ENCODE peak calls at places on chromosomes 7 and 10, in eight cellular contexts. F is H1, U is cardiac muscle cell, B is mesenchymal stem cell, D is suprapubic skin, J is ovary, O is Karpas-422, E is fibroblast of lung. G is an unnamed sample. For H3K27me3 and H3K9me3, the result is how much of the 10 kb centered on the place peaks cover.

GRCh38 chr7:129482781-129483180 is 19.6 kb upstream of the SMKR1 start:
- DNase-seq in F (no peak), U (no peak), B (no peak), D (no peak), J (no peak), O (no peak), E (no peak), G (no peak)

GRCh38 chr10:26486985-26487850 is 49.1 kb downstream of the APBB1IP start:
- DNase-seq in F (no peak), U (peak), B (peak), D (no peak), J (no peak), O (no peak), E (peak), G (peak)

GRCh38 chr7:26686448-26686981 is 177.9 kb downstream of the SKAP2 start:
- DNase-seq in F (no peak), U (peak), B (peak), D (peak), J (peak), O (peak), E (peak), G (peak)

GRCh38 chr10:22611425-22612111 is 102.8 kb downstream of the PIP4K2A start:
- DNase-seq in F (no peak), U (no peak), B (no peak), D (no peak), J (no peak), O (no peak), E (no peak), G (no peak)

GRCh38 chr10:47139121-47139520 is 160.9 kb upstream of the GDF10 start:
- DNase-seq in F (no peak), U (no peak), B (no peak), D (no peak), J (no peak), O (no peak), E (no peak), G (no peak)

GRCh38 chr10:121324678-121325213 is 273.5 kb downstream of the FGFR2 start:
- DNase-seq in F (no peak), U (no peak), B (no peak), D (no peak), J (no peak), O (no peak), E (no peak), G (no peak)

GRCh38 chr10:80471009-80471408 is 16.9 kb downstream of the TSPAN14 start:
- DNase-seq in F (no peak), U (no peak), B (no peak), D (no peak), J (no peak), O (no peak), E (no peak), G (no peak)

GRCh38 chr7:41921453-41921912 is 218.6 kb upstream of the INHBA start:
- DNase-seq in F (no peak), U (peak), B (peak), D (no peak), J (no peak), O (no peak), E (peak), G (no peak)

GRCh38 chr7:77327067-77327931 is 88.8 kb downstream of the GSAP start:
- DNase-seq in F (no peak), U (peak), B (peak), D (peak), J (no peak), O (no peak), E (peak), G (no peak)

GRCh38 chr7:37671871-37672270 is 11.7 kb upstream of the GPR141 start:
- DNase-seq in F (no peak), U (no peak), B (no peak), D (no peak), J (no peak), O (no peak), E (no peak), G (no peak)

GRCh38 chr10:29699621-29700020 is 64.8 kb upstream of the SVIL start:
- DNase-seq in F (no peak), U (no peak), B (no peak), D (no peak), J (no peak), O (no peak), E (no peak), G (no peak)

GRCh38 chr10:58328233-58328632 is 6.6 kb upstream of the UBE2D1 start:
- DNase-seq in F (no peak), U (no peak), B (no peak), D (no peak), J (no peak), O (no peak), E (no peak), G (no peak)

GRCh38 chr7:137146996-137147720 is 196.4 kb downstream of the PTN start:
- DNase-seq in F (no peak), U (no peak), B (no peak), D (no peak), J (no peak), O (no peak), E (peak), G (no peak)

GRCh38 chr10:110147961-110148360 is 59.4 kb upstream of the MXI1 start:
- DNase-seq in F (no peak), U (no peak), B (no peak), D (no peak), J (no peak), O (no peak), E (peak), G (no peak)

GRCh38 chr10:78516741-78517140 is 483.1 kb downstream of the RPS24 start:
- DNase-seq in F (peak), U (no peak), B (no peak), D (no peak), J (no peak), O (no peak), E (no peak), G (no peak)

GRCh38 chr7:92343719-92344118 is 97.9 kb downstream of the ANKIB1 start:
- DNase-seq in F (no peak), U (peak), B (no peak), D (no peak), J (no peak), O (no peak), E (no peak), G (no peak)

GRCh38 chr7:101077303-101078086 is 7.8 kb upstream of the TRIM56 start:
- DNase-seq in F (peak), U (peak), B (peak), D (peak), J (peak), O (peak), E (peak), G (peak)

GRCh38 chr10:100480002-100480401 is 17.2 kb downstream of the WNT8B start:
- DNase-seq in F (no peak), U (no peak), B (no peak), D (no peak), J (no peak), O (no peak), E (no peak), G (no peak)

GRCh38 chr7:140594131-140594691 is 46.4 kb downstream of the DENND2A start:
- DNase-seq in F (no peak), U (no peak), B (no peak), D (no peak), J (no peak), O (no peak), E (no peak), G (no peak)

GRCh38 chr7:151174246-151175046 is 7.0 kb upstream of the GBX1 start:
- DNase-seq in F (peak), U (peak), B (peak), D (no peak), J (no peak), O (no peak), E (no peak), G (no peak)

GRCh38 chr10:60537697-60538096 is 148.0 kb upstream of the ANK3 start:
- DNase-seq in F (no peak), U (no peak), B (no peak), D (no peak), J (no peak), O (no peak), E (peak), G (no peak)

GRCh38 chr7:139745330-139746143 is 32.3 kb downstream of the HIPK2 start:
- DNase-seq in F (no peak), U (no peak), B (peak), D (no peak), J (no peak), O (no peak), E (no peak), G (no peak)

GRCh38 chr7:26331789-26332188 is 40.1 kb downstream of the SNX10 start:
- DNase-seq in F (no peak), U (no peak), B (no peak), D (no peak), J (no peak), O (no peak), E (no peak), G (no peak)

GRCh38 chr10:12358863-12359647 is 9.7 kb downstream of the CAMK1D start:
- DNase-seq in F (no peak), U (no peak), B (no peak), D (no peak), J (no peak), O (no peak), E (no peak), G (no peak)

GRCh38 chr10:35216303-35216905 is 89.8 kb downstream of the CREM start:
- DNase-seq in F (no peak), U (peak), B (peak), D (no peak), J (no peak), O (no peak), E (peak), G (no peak)

GRCh38 chr10:34941471-34942357 is 126.6 kb upstream of the PARD3 start:
- DNase-seq in F (no peak), U (peak), B (peak), D (no peak), J (no peak), O (no peak), E (peak), G (no peak)

GRCh38 chr7:156356551-156356950 is 284.0 kb upstream of the RNF32 start:
- DNase-seq in F (no peak), U (no peak), B (no peak), D (no peak), J (no peak), O (no peak), E (no peak), G (no peak)

GRCh38 chr10:51706225-51706624 is 6.8 kb upstream of the CSTF2T start:
- DNase-seq in F (no peak), U (peak), B (no peak), D (peak), J (peak), O (no peak), E (peak), G (peak)

GRCh38 chr10:94146746-94147145 is 153.0 kb downstream of the PLCE1 start:
- DNase-seq in F (no peak), U (no peak), B (no peak), D (no peak), J (no peak), O (no peak), E (no peak), G (no peak)

GRCh38 chr7:81234896-81235295 is 316.0 kb upstream of the SEMA3C start:
- DNase-seq in F (no peak), U (peak), B (peak), D (no peak), J (no peak), O (no peak), E (peak), G (no peak)

GRCh38 chr7:120725376-120726039 is 132.4 kb downstream of the TSPAN12 start:
- DNase-seq in F (no peak), U (peak), B (peak), D (no peak), J (no peak), O (peak), E (peak), G (no peak)

GRCh38 chr7:39721919-39722597 is 98.7 kb downstream of the RALA start:
- DNase-seq in F (no peak), U (no peak), B (no peak), D (no peak), J (no peak), O (no peak), E (no peak), G (no peak)

GRCh38 chr7:23100697-23101096 is 4.9 kb upstream of the KLHL7 start:
- DNase-seq in F (no peak), U (no peak), B (no peak), D (no peak), J (no peak), O (no peak), E (no peak), G (no peak)

GRCh38 chr10:12321641-12322040 is 27.7 kb upstream of the CAMK1D start:
- DNase-seq in F (no peak), U (no peak), B (no peak), D (no peak), J (no peak), O (no peak), E (no peak), G (no peak)

GRCh38 chr10:124886195-124886594 is 55.7 kb upstream of the ZRANB1 start:
- DNase-seq in F (no peak), U (peak), B (peak), D (no peak), J (no peak), O (no peak), E (peak), G (peak)

GRCh38 chr10:47419421-47419820 is 35.3 kb upstream of the ZNF488 start:
- DNase-seq in F (no peak), U (no peak), B (no peak), D (no peak), J (no peak), O (no peak), E (no peak), G (no peak)

GRCh38 chr7:24981544-24981951 is 1.6 kb upstream of the OSBPL3 start:
- DNase-seq in F (peak), U (peak), B (peak), D (peak), J (peak), O (peak), E (peak), G (peak)

GRCh38 chr10:44567471-44567870 is 182.6 kb upstream of the CXCL12 start:
- DNase-seq in F (no peak), U (peak), B (no peak), D (no peak), J (no peak), O (no peak), E (peak), G (no peak)
- H3K27me3 ChIP-seq in F (under half), U (under half), B (under half), D (under half), J (under half), O (under half), E (under half), G (under half)

GRCh38 chr7:28609608-28610007 is 197.3 kb downstream of the CREB5 start:
- DNase-seq in F (no peak), U (no peak), B (no peak), D (no peak), J (no peak), O (no peak), E (no peak), G (no peak)

GRCh38 chr7:28608766-28609165 is 196.4 kb downstream of the CREB5 start:
- DNase-seq in F (no peak), U (peak), B (peak), D (no peak), J (no peak), O (no peak), E (no peak), G (no peak)

GRCh38 chr7:28615091-28615490 is 202.8 kb downstream of the CREB5 start:
- DNase-seq in F (no peak), U (no peak), B (no peak), D (no peak), J (no peak), O (peak), E (no peak), G (no peak)

GRCh38 chr7:28617308-28617707 is 205.0 kb downstream of the CREB5 start:
- DNase-seq in F (no peak), U (no peak), B (no peak), D (no peak), J (no peak), O (no peak), E (no peak), G (no peak)

GRCh38 chr7:28613262-28613661 is 200.9 kb downstream of the CREB5 start:
- DNase-seq in F (no peak), U (no peak), B (no peak), D (no peak), J (no peak), O (no peak), E (no peak), G (no peak)
- H3K9me3 ChIP-seq in F (under half), U (under half), B (under half), D (under half), J (under half), O (under half), E (under half), G (under half)

GRCh38 chr10:97904576-97904975 is 54.9 kb downstream of the GOLGA7B start:
- DNase-seq in F (no peak), U (no peak), B (no peak), D (no peak), J (no peak), O (no peak), E (no peak), G (no peak)

GRCh38 chr10:97907211-97907610 is 57.6 kb downstream of the GOLGA7B start:
- DNase-seq in F (no peak), U (no peak), B (no peak), D (no peak), J (no peak), O (no peak), E (no peak), G (no peak)

GRCh38 chr10:97905276-97905675 is 55.6 kb downstream of the GOLGA7B start:
- DNase-seq in F (no peak), U (no peak), B (no peak), D (no peak), J (no peak), O (no peak), E (no peak), G (peak)

GRCh38 chr10:97911217-97911616 is 61.6 kb downstream of the GOLGA7B start:
- DNase-seq in F (no peak), U (no peak), B (no peak), D (no peak), J (no peak), O (no peak), E (no peak), G (peak)

GRCh38 chr10:97907830-97908229 is 58.2 kb downstream of the GOLGA7B start:
- DNase-seq in F (no peak), U (no peak), B (no peak), D (no peak), J (no peak), O (no peak), E (no peak), G (peak)
- H3K27me3 ChIP-seq in F (under half), U (under half), B (half or more), D (under half), J (under half), O (under half), E (under half), G (under half)

GRCh38 chr7:158517072-158517471 is 70.6 kb downstream of the PTPRN2 start:
- DNase-seq in F (no peak), U (no peak), B (no peak), D (no peak), J (no peak), O (no peak), E (no peak), G (no peak)
- H3K9me3 ChIP-seq in F (under half), U (under half), B (under half), D (under half), J (under half), O (under half), E (under half), G (under half)

G was measured in aorta.